ENCODE peak calls at places on chromosomes 3 and 15, in six cellular contexts. X is activated CD8-positive, alpha-beta memory T cell treated with anti-CD3 and anti-CD28 coated beads for 24 hours; A is AG08396; D is stimulated activated effector memory CD8-positive, alpha-beta T cell treated with anti-CD3 and anti-CD28 coated beads, Interleukin-12 subunit alpha, Interleukin-12 subunit beta, amount 100 ng/mL, for 72 hours; L is neural progenitor cell; Q is cardiac fibroblast. B is an unnamed sample.

GRCh38 chr15:69394556-69395282 is 19.4 kb upstream of the KIF23 start:
- DNase-seq in X (peak), A (peak), D (peak), L (peak), Q (peak), B (no peak)

GRCh38 chr3:30835667-30836066 is 58.8 kb downstream of the GADL1 start:
- DNase-seq in X (no peak), A (no peak), D (no peak), L (no peak), Q (no peak), B (no peak)

GRCh38 chr3:73503781-73504180 is 121.0 kb downstream of the PDZRN3 start:
- DNase-seq in X (no peak), A (no peak), D (no peak), L (no peak), Q (no peak), B (no peak)

GRCh38 chr3:9130318-9131110 is 118.9 kb downstream of the SRGAP3 start:
- DNase-seq in X (no peak), A (no peak), D (no peak), L (no peak), Q (no peak), B (no peak)

GRCh38 chr3:6418492-6418891 is 442.4 kb upstream of the GRM7 start:
- DNase-seq in X (no peak), A (no peak), D (no peak), L (no peak), Q (no peak), B (no peak)

GRCh38 chr3:144482876-144483275 is 511.3 kb downstream of the DIPK2A start:
- DNase-seq in X (no peak), A (no peak), D (no peak), L (no peak), Q (no peak), B (no peak)

GRCh38 chr3:194365526-194365925 is 4.0 kb downstream of the LRRC15 start:
- DNase-seq in X (no peak), A (no peak), D (no peak), L (no peak), Q (no peak), B (no peak)

GRCh38 chr3:13767030-13767429 is 112.8 kb downstream of the WNT7A start:
- DNase-seq in X (no peak), A (no peak), D (no peak), L (no peak), Q (no peak), B (no peak)

GRCh38 chr3:197555281-197556261 is at the start of gene BDH1:
- DNase-seq in X (peak), A (peak), D (peak), L (peak), Q (no peak), B (no peak)

GRCh38 chr15:80527406-80527805 is 123.2 kb downstream of the ARNT2 start:
- DNase-seq in X (no peak), A (no peak), D (no peak), L (no peak), Q (no peak), B (no peak)

GRCh38 chr3:104825116-104825515 is 541.6 kb upstream of the ALCAM start:
- DNase-seq in X (no peak), A (peak), D (no peak), L (peak), Q (no peak), B (peak)

GRCh38 chr3:54366839-54367238 is 244.5 kb downstream of the CACNA2D3 start:
- DNase-seq in X (no peak), A (no peak), D (no peak), L (no peak), Q (no peak), B (no peak)

GRCh38 chr15:67067161-67067853 is 1.9 kb downstream of the SMAD3 start:
- DNase-seq in X (no peak), A (peak), D (no peak), L (peak), Q (peak), B (no peak)

GRCh38 chr3:38027466-38028465 is 1.7 kb downstream of the PLCD1 start:
- DNase-seq in X (no peak), A (no peak), D (no peak), L (no peak), Q (no peak), B (no peak)

GRCh38 chr3:105867690-105868449 is 942 bp downstream of the CBLB start:
- DNase-seq in X (no peak), A (no peak), D (no peak), L (no peak), Q (peak), B (no peak)

GRCh38 chr15:56356616-56357015 is 8.6 kb upstream of the TEX9 start:
- DNase-seq in X (no peak), A (no peak), D (no peak), L (no peak), Q (peak), B (no peak)